ENCODE peak calls at places on chromosomes 16 and 17, in seven cellular contexts. H is A549; S is D341Med; Q is activated naive CD4-positive, alpha-beta T cell; F is NCI-H1105; D is NCI-H2107; E is GM13977. Y is an unnamed sample.

GRCh38 chr16:2698996-2699750 is 16.9 kb downstream of the KCTD5 start:
- DNase-seq in H (no peak), S (no peak), D (no peak), F (no peak), E (no peak), Q (no peak), Y (no peak)

GRCh38 chr17:3639981-3640596 is 3.5 kb downstream of the CTNS start:
- DNase-seq in E (no peak), F (no peak), H (no peak), D (no peak), S (no peak), Q (no peak), Y (peak)

GRCh38 chr16:23306199-23307100 is 4.3 kb downstream of the SCNN1B start:
- DNase-seq in Q (no peak), H (no peak), E (no peak), F (no peak), D (no peak), S (no peak), Y (no peak)

GRCh38 chr16:67393111-67393789 is at the start of gene TPPP3:
- DNase-seq in E (peak), S (peak), Q (no peak), D (no peak), H (peak), F (no peak), Y (peak)

GRCh38 chr17:50565559-50566350 is 5.2 kb downstream of the CACNA1G start:
- DNase-seq in H (peak), Q (no peak), E (no peak), F (peak), S (peak), D (no peak), Y (no peak)

GRCh38 chr16:90018297-90019200 is 707 bp downstream of the DBNDD1 start:
- DNase-seq in F (no peak), Q (no peak), E (no peak), H (peak), S (peak), D (no peak), Y (no peak)

GRCh38 chr17:77300016-77300686 is 159.4 kb downstream of the SEC14L1 start:
- DNase-seq in F (no peak), Q (no peak), H (peak), E (no peak), D (no peak), S (no peak), Y (peak)

GRCh38 chr16:19486744-19487325 is 35.1 kb downstream of the GDE1 start:
- DNase-seq in H (peak), E (no peak), Q (no peak), D (no peak), S (no peak), F (no peak), Y (no peak)

GRCh38 chr17:2195729-2196128 is 107.9 kb downstream of the SMG6 start:
- DNase-seq in D (peak), H (no peak), E (peak), F (no peak), Q (no peak), S (no peak), Y (no peak)

GRCh38 chr17:39663688-39664580 is 1.2 kb upstream of the TCAP start:
- DNase-seq in Q (no peak), S (no peak), F (no peak), E (no peak), H (peak), D (no peak), Y (no peak)

GRCh38 chr17:6061290-6061689 is 8.9 kb upstream of the WSCD1 start:
- DNase-seq in F (no peak), E (no peak), H (peak), S (no peak), D (no peak), Q (no peak), Y (peak)

GRCh38 chr16:86975445-86975844 is 341.7 kb downstream of the C16orf95 start:
- DNase-seq in Q (no peak), H (peak), E (no peak), D (no peak), F (no peak), S (no peak), Y (peak)

GRCh38 chr16:84044108-84044488 is 1.5 kb upstream of the SLC38A8 start:
- DNase-seq in F (no peak), D (no peak), H (peak), Q (no peak), S (no peak), E (no peak), Y (peak)

GRCh38 chr17:78572277-78573205 is 4.7 kb downstream of the DNAH17 start:
- DNase-seq in Q (no peak), F (no peak), E (no peak), H (no peak), D (no peak), S (no peak), Y (no peak)

GRCh38 chr17:35449371-35449931 is 885 bp upstream of the SLFN13 start:
- DNase-seq in H (no peak), F (no peak), S (peak), Q (no peak), E (peak), D (no peak), Y (peak)

GRCh38 chr17:2122641-2123302 is 67.9 kb downstream of the HIC1 start:
- DNase-seq in S (no peak), F (no peak), D (peak), H (no peak), E (peak), Q (no peak), Y (peak)

GRCh38 chr16:10485698-10486382 is 94.6 kb downstream of the EMP2 start:
- DNase-seq in D (no peak), F (no peak), H (no peak), E (no peak), S (no peak), Q (no peak), Y (no peak)

GRCh38 chr16:55403464-55403863 is 75.5 kb upstream of the MMP2 start:
- DNase-seq in E (no peak), Q (no peak), D (no peak), F (no peak), H (no peak), S (no peak), Y (no peak)

GRCh38 chr17:33056392-33057146 is 64.9 kb downstream of the SPACA3 start:
- DNase-seq in H (no peak), Q (no peak), S (no peak), E (no peak), D (no peak), F (no peak), Y (no peak)

GRCh38 chr16:10121496-10121895 is 60.7 kb downstream of the GRIN2A start:
- DNase-seq in Q (no peak), S (no peak), F (no peak), D (no peak), E (no peak), H (no peak), Y (peak)

GRCh38 chr17:17837966-17838962 is 1.5 kb upstream of the SREBF1 start:
- DNase-seq in S (no peak), H (peak), E (no peak), F (peak), Q (no peak), D (no peak), Y (peak)

GRCh38 chr17:81254955-81255717 is 16.0 kb downstream of the NDUFAF8 start:
- DNase-seq in E (no peak), H (peak), D (peak), Q (no peak), F (no peak), S (peak), Y (peak)

GRCh38 chr16:49453983-49454382 is 80.4 kb downstream of the C16orf78 start:
- DNase-seq in Q (no peak), S (no peak), D (no peak), E (no peak), H (no peak), F (no peak), Y (no peak)

GRCh38 chr16:73949574-73950348 is 346.9 kb upstream of the PSMD7 start:
- DNase-seq in D (no peak), Q (no peak), F (no peak), H (peak), E (no peak), S (no peak), Y (peak)

GRCh38 chr17:2371183-2372130 is 29.4 kb downstream of the MNT start:
- DNase-seq in H (no peak), F (no peak), D (no peak), Q (no peak), S (no peak), E (no peak), Y (no peak)

GRCh38 chr17:7842950-7843535 is 9.0 kb downstream of the KDM6B start:
- DNase-seq in Q (no peak), F (peak), E (no peak), D (no peak), S (no peak), H (peak), Y (peak)

GRCh38 chr17:61247438-61247837 is 152.2 kb upstream of the TBX2 start:
- DNase-seq in H (no peak), F (no peak), S (no peak), D (peak), E (no peak), Q (no peak), Y (peak)

GRCh38 chr17:81002409-81003361 is 11.0 kb downstream of the CHMP6 start:
- DNase-seq in Q (no peak), E (peak), D (peak), F (peak), H (no peak), S (peak), Y (peak)

GRCh38 chr16:65657556-65657955 is 535.7 kb upstream of the CDH11 start:
- DNase-seq in F (no peak), E (no peak), H (no peak), D (no peak), S (no peak), Q (no peak), Y (no peak)

GRCh38 chr17:61409301-61410099 is 9.9 kb downstream of the TBX2 start:
- DNase-seq in D (no peak), E (peak), S (peak), H (peak), F (peak), Q (no peak), Y (peak)

GRCh38 chr16:168424-168823 is 2.6 kb downstream of the HBM start:
- DNase-seq in E (peak), S (peak), F (peak), Q (no peak), D (no peak), H (no peak), Y (no peak)

GRCh38 chr17:65088621-65089385 is 32.3 kb upstream of the GNA13 start:
- DNase-seq in E (no peak), H (no peak), Q (no peak), S (no peak), D (no peak), F (no peak), Y (no peak)

GRCh38 chr17:61406543-61406845 is 6.9 kb downstream of the TBX2 start:
- DNase-seq in H (no peak), F (no peak), D (no peak), Q (no peak), S (no peak), E (no peak), Y (no peak)

Y was measured in fibroblast of the aortic adventitia.